ENCODE peak calls at places on chromosomes 7 and 10, in four cellular contexts. N is upper lobe of right lung, D is A549, F is stomach. V is an unnamed sample.

GRCh38 chr7:867001-867405 is 9.4 kb upstream of the GET4 start:
- DNase-seq in N (no peak), D (no peak), F (peak), V (no peak)

GRCh38 chr10:60731134-60731883 is 47.0 kb upstream of the CDK1 start:
- DNase-seq in N (no peak), D (no peak), F (no peak), V (no peak)

GRCh38 chr7:5526190-5527037 is 102.8 kb upstream of the TNRC18 start:
- DNase-seq in N (no peak), D (peak), F (peak), V (peak)

GRCh38 chr7:95772771-95773581 is 622 bp downstream of the DYNC1I1 start:
- DNase-seq in N (no peak), D (no peak), F (no peak), V (no peak)

GRCh38 chr10:9853405-9854010 is 1164.2 kb upstream of the CELF2 start:
- DNase-seq in N (no peak), D (no peak), F (no peak), V (no peak)

GRCh38 chr10:30591249-30591670 is 38.3 kb downstream of the LYZL2 start:
- DNase-seq in N (no peak), D (peak), F (no peak), V (no peak)

GRCh38 chr10:72009430-72010081 is 45.4 kb downstream of the CHST3 start:
- DNase-seq in N (peak), D (no peak), F (peak), V (no peak)

GRCh38 chr10:122232781-122233180 is 38.3 kb upstream of the BTBD16 start:
- DNase-seq in N (no peak), D (no peak), F (no peak), V (no peak)

GRCh38 chr7:40700653-40701475 is 566.1 kb downstream of the SUGCT start:
- DNase-seq in N (no peak), D (no peak), F (no peak), V (no peak)

GRCh38 chr7:139265673-139266072 is 34.6 kb downstream of the UBN2 start:
- DNase-seq in N (no peak), D (no peak), F (no peak), V (no peak)

GRCh38 chr10:66586073-66586472 is 339.8 kb upstream of the LRRTM3 start:
- DNase-seq in N (no peak), D (no peak), F (peak), V (no peak)

GRCh38 chr7:105013818-105014724 is at the start of gene KMT2E:
- DNase-seq in N (peak), D (peak), F (peak), V (peak)

GRCh38 chr7:134630237-134630636 is 16.4 kb upstream of the BPGM start:
- DNase-seq in N (no peak), D (no peak), F (no peak), V (no peak)

GRCh38 chr10:132915411-132915810 is 27.0 kb downstream of the CFAP46 start:
- DNase-seq in N (peak), D (no peak), F (no peak), V (peak)

GRCh38 chr10:106310596-106310995 is 853.9 kb downstream of the SORCS1 start:
- DNase-seq in N (no peak), D (no peak), F (no peak), V (no peak)

GRCh38 chr7:121073463-121074099 is 85.1 kb downstream of the CPED1 start:
- DNase-seq in N (no peak), D (no peak), F (no peak), V (no peak)

DNA sequence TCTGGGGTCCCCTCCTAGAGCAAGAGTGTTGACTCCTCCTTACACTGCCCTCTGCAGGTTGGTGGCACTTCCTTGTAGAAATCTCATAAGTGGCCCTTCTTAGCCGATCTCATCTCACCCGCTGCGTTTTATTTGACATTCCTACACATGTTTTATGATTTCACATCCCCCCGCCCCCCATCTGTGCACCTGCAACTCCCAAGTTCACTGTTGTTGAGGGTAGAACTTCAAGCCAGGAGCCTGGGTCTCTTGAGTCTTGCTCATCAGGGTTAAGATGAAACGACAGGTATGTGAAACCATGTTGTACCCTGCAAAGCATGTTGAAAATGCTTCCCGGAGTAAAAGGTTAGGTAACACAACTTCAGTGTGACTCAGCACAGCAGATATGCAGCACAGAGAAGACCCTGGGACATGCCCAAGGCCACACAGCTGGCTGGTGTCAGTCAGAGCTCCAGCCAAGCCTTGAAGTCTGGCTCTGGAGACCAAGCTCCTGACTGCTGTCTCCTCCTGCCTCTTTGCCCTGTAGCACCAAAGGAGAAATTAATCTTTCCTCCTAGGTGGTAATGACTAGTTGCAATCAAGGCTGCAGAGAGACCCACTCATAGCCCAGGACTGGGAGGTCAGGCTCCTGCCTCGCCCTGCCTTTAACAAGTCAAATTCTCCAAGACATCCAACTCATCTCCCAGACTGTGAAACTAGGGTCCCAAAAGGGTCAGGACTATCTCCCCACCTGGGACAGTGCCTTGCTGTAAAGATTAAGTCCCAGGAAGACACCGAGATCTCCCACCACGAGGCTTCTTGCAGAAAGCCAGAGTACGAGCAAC is 171.0 kb downstream of the PRKAG2 start:
- DNase-seq in N (no peak), D (peak), F (no peak), V (no peak)
- TF ChIP-seq CTCF in N (peak), D (peak), F (peak), V (no peak)

DNA sequence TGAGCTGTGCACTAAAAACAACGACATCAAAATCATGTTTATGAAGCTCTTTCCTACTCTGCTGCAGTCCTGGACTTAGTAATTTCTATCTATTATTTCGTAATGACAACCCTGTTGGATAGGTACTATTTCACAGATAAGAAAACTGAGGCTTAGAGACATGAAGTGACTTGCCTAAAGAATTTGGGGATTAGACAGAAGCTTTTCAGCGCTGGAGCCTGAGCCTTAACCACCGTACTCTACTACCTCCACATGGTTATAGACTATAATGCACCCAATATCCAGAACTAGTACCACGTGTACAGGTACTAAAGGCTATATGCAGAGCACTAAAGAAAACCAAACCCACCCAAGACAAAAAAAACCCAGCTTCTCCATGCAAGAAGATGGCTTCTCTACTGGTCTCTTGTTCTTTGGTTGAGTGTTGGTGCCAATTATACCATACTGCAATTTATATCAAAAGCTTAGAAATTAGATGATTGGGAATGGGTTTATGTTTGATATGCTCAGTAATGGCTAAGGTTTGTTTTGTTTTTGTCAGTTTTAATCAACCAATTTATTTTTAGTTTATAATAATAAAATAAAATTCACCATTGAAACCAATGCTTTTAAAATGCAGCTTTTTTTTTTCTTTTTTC is 6.5 kb upstream of the SNX10 start:
- DNase-seq in N (no peak), D (peak), F (no peak), V (no peak)
- TF ChIP-seq CTCF in N (no peak), D (no peak), F (peak), V (no peak)

GRCh38 chr10:69515699-69516547 is 57.3 kb downstream of the NEUROG3 start:
- DNase-seq in N (peak), D (peak), F (peak), V (peak)
- TF ChIP-seq CTCF in N (peak), D (peak), F (peak), V (peak)

GRCh38 chr7:130930260-130930659 is 196.3 kb upstream of the KLF14 start:
- DNase-seq in N (no peak), D (peak), F (no peak), V (no peak)
- TF ChIP-seq CTCF in N (no peak), D (no peak), F (no peak), V (no peak)

DNA sequence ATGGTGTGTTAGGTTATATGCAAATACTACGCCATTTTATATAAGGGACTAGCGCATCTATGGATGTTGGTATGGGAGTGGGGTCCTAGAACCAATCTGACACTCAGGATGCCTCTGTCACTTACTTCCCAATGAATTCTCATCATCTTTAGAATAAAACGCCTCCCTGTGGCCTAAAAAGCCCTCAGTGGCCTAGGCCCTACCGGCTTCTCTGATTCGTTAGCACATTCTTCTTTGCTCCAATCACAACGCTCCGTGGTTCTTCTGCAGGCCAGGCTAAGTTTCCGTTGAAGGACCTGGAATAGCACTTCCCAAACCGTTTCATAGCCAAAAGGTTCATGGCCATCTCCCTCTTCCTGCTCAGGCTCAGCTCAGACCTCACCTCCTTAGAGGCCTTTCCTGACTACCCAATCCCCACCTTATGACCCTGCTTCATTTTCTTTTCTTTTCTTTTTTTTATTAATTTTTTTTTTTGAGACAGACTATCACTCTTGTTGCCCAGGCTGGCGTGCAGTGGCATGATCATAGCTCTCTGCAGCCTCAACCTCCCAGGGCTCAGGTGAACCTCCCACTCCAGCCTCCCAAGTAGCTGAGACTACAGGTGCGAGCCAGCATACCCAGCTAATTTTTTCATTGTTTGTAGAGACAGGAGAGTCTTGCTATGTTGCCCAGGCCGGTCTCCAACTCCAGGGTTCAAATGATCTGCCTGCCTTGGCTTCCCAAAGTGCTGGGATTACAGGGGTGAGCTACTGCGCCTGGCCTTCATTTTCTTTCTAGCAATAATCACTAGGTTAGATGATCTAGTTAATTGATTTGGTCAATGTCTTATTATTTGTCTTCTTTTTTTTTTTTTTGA is 24.5 kb upstream of the YWHAG start:
- DNase-seq in N (no peak), D (peak), F (no peak), V (no peak)
- TF ChIP-seq CTCF in N (no peak), D (no peak), F (no peak), V (no peak)

GRCh38 chr7:101171442-101171837 is 6.1 kb upstream of the VGF start:
- DNase-seq in N (no peak), D (no peak), F (no peak), V (no peak)
- TF ChIP-seq CTCF in N (no peak), D (no peak), F (no peak), V (no peak)

DNA sequence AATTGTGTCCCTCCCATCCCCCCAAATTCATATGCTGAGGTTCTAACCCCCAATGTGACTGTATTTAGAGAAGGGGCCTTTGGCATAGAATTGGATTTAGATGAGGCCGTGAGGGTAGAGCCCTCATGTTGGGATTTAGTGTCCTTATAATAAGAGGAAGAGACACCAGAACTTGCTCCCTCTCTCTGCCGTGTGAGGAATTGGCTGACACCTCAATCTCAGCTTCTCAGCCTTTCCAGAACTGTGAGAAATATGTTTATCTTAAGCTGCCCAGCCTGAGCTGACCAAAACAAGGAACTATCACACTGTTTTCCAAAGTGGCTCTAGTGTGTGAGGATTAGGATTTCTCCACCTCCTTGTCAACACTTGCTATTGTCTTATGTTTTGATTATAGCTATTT is 400.0 kb upstream of the FZD8 start:
- DNase-seq in N (no peak), D (peak), F (no peak), V (no peak)
- TF ChIP-seq CTCF in N (no peak), D (no peak), F (no peak), V (no peak)

GRCh38 chr10:86374664-86375063 is 8.1 kb upstream of the GRID1 start:
- DNase-seq in N (peak), D (no peak), F (peak), V (no peak)

GRCh38 chr10:86377797-86378146 is 11.2 kb upstream of the GRID1 start:
- DNase-seq in N (peak), D (no peak), F (no peak), V (no peak)

GRCh38 chr10:86375204-86375603 is 8.6 kb upstream of the GRID1 start:
- DNase-seq in N (peak), D (no peak), F (no peak), V (no peak)

GRCh38 chr10:86376403-86376802 is 9.8 kb upstream of the GRID1 start:
- DNase-seq in N (peak), D (no peak), F (no peak), V (no peak)

GRCh38 chr10:86376852-86377796 is 10.5 kb upstream of the GRID1 start:
- DNase-seq in N (peak), D (peak), F (peak), V (peak)
- TF ChIP-seq CTCF in N (peak), D (peak), F (peak), V (peak)

GRCh38 chr10:16117305-16117695 is 257.0 kb upstream of the MINDY3 start:
- DNase-seq in N (no peak), D (no peak), F (no peak), V (no peak)

GRCh38 chr10:16119445-16119844 is 259.1 kb upstream of the MINDY3 start:
- DNase-seq in N (no peak), D (no peak), F (no peak), V (no peak)

GRCh38 chr10:16120563-16120962 is 260.3 kb upstream of the MINDY3 start:
- DNase-seq in N (no peak), D (no peak), F (no peak), V (no peak)

DNA sequence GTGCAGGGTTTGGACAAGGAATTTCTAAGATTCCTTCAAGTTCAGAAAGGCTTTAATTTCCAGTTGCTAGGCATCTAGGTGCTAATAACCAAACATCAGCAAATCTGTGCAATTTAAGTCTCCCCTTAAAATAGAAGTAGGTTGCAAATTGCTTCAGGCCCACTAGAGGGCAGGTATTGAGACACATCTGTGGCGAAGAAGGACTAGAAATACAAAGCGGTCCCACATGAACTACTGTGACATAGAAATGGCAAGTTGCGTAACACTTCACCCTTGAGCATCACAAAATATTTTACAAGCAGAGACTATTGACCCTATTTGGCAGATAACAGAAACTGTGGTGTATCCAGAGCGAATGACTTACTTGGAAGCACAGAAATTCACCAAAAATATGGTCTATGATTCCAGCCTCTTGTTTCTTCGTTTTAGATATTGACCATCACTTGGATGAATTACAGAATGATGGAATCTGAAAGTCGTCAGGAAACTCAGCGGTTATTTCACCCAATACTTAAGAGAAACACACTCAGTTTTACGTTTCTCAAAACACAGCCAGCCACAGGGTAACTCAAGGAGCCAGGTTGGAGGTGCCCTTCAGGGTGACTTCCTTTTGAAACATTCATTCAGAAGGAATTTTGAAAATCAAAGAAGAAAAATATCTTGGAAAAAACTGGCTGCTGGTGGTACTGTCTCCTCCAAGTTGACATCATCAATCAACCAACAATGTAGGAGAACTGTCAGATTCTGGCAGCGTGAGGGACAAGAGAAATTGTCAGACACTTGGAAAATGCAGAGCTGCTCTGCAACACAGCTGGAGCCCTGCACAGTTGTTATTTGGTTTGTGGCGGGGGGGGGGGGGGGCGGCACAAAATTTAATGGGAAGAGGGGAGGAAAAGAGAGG is 256.3 kb upstream of the MINDY3 start:
- DNase-seq in N (no peak), D (peak), F (no peak), V (no peak)
- TF ChIP-seq CTCF in N (peak), D (peak), F (peak), V (no peak)